ENCODE peak calls at places on chromosomes 6 and 20, in ten cellular contexts. J is NCI-H748 treated with DMSO at 0.1 percent for 48 hours; F is T-helper 9 cell; V is activated CD4-positive, alpha-beta T cell treated with anti-CD3 and anti-CD28 coated beads, Interleukin-2, amount 50 U/mL, for 4 hours; K is A172; Q is stimulated activated naive CD8-positive, alpha-beta T cell treated with anti-CD3 and anti-CD28 coated beads, Interleukin-15, Interleukin-2, amounts not matched to agents 100 U/mL and 50 U/mL, for 24 hours; U is NCI-H345; A is Daoy; W is HAP-1; I is stimulated activated CD4-positive, alpha-beta T cell treated with anti-CD3 and anti-CD28 coated beads, Interleukin-1b, Interleukin-23, amount 100 ng/mL, for 48 hours. P is an unnamed sample.

GRCh38 chr6:163720005-163720404 is 305.5 kb downstream of the QKI start:
- DNase-seq in J (peak), F (no peak), V (no peak), K (no peak), Q (no peak), U (peak), A (no peak), W (no peak), I (no peak), P (no peak)

GRCh38 chr6:73558624-73559398 is 38.0 kb upstream of the EEF1A1 start:
- DNase-seq in J (no peak), F (no peak), V (no peak), K (no peak), Q (no peak), U (no peak), A (no peak), W (no peak), I (no peak), P (no peak)

GRCh38 chr6:2990932-2991506 is 8.7 kb upstream of the NQO2 start:
- DNase-seq in J (no peak), F (no peak), V (no peak), K (no peak), Q (no peak), U (no peak), A (no peak), W (no peak), I (no peak), P (no peak)

GRCh38 chr6:16760536-16761468 is at the start of gene ATXN1:
- DNase-seq in J (peak), F (peak), V (peak), K (no peak), Q (peak), U (no peak), A (peak), W (no peak), I (peak), P (no peak)

GRCh38 chr20:1467355-1468116 is 887 bp upstream of the NSFL1C start:
- DNase-seq in J (peak), F (no peak), V (no peak), K (no peak), Q (peak), U (no peak), A (no peak), W (no peak), I (no peak), P (no peak)

GRCh38 chr6:16505711-16506362 is 255.4 kb downstream of the ATXN1 start:
- DNase-seq in J (no peak), F (no peak), V (no peak), K (peak), Q (no peak), U (no peak), A (no peak), W (no peak), I (no peak), P (no peak)

GRCh38 chr20:62133864-62134263 is 9.3 kb downstream of the PSMA7 start:
- DNase-seq in J (no peak), F (no peak), V (no peak), K (no peak), Q (no peak), U (no peak), A (no peak), W (no peak), I (no peak), P (no peak)

GRCh38 chr20:11777387-11777786 is 140.3 kb upstream of the BTBD3 start:
- DNase-seq in J (no peak), F (no peak), V (no peak), K (no peak), Q (no peak), U (no peak), A (no peak), W (no peak), I (no peak), P (no peak)

GRCh38 chr6:19327246-19327645 is 509.9 kb upstream of the ID4 start:
- DNase-seq in J (no peak), F (no peak), V (no peak), K (peak), Q (no peak), U (no peak), A (no peak), W (no peak), I (no peak), P (no peak)

GRCh38 chr6:125821825-125822281 is 31.1 kb downstream of the NCOA7 start:
- DNase-seq in J (no peak), F (no peak), V (no peak), K (peak), Q (no peak), U (no peak), A (peak), W (no peak), I (no peak), P (peak)

GRCh38 chr6:76481101-76481500 is 408.6 kb upstream of the IMPG1 start:
- DNase-seq in J (peak), F (no peak), V (no peak), K (no peak), Q (no peak), U (no peak), A (no peak), W (no peak), I (no peak), P (no peak)

GRCh38 chr6:169824021-169824420 is 72.6 kb downstream of the ERMARD start:
- DNase-seq in J (no peak), F (no peak), V (no peak), K (no peak), Q (no peak), U (peak), A (no peak), W (no peak), I (no peak), P (no peak)

GRCh38 chr6:134174790-134175531 is 122.5 kb upstream of the SLC2A12 start:
- DNase-seq in J (peak), F (peak), V (peak), K (peak), Q (peak), U (peak), A (peak), W (peak), I (peak), P (peak)

GRCh38 chr20:33273117-33273851 is 9.7 kb upstream of the BPIFB1 start:
- DNase-seq in J (no peak), F (no peak), V (no peak), K (no peak), Q (no peak), U (no peak), A (peak), W (no peak), I (peak), P (no peak)

GRCh38 chr6:62150048-62150663 is 135.9 kb downstream of the KHDRBS2 start:
- DNase-seq in J (peak), F (no peak), V (no peak), K (peak), Q (peak), U (peak), A (peak), W (peak), I (no peak), P (peak)

GRCh38 chr6:88683734-88684133 is 279.7 kb downstream of the RNGTT start:
- DNase-seq in J (no peak), F (no peak), V (no peak), K (no peak), Q (no peak), U (no peak), A (peak), W (no peak), I (no peak), P (peak)

GRCh38 chr6:112639436-112639835 is 292.3 kb downstream of the RFPL4B start:
- DNase-seq in J (no peak), F (no peak), V (no peak), K (peak), Q (no peak), U (no peak), A (no peak), W (no peak), I (no peak), P (peak)

GRCh38 chr6:119207973-119208725 is 129.7 kb upstream of the FAM184A start:
- DNase-seq in J (no peak), F (no peak), V (no peak), K (peak), Q (no peak), U (no peak), A (no peak), W (no peak), I (no peak), P (no peak)

GRCh38 chr6:3869632-3870527 is 20.7 kb downstream of the FAM50B start:
- DNase-seq in J (no peak), F (no peak), V (no peak), K (no peak), Q (no peak), U (no peak), A (no peak), W (no peak), I (peak), P (no peak)

GRCh38 chr6:161683400-161683799 is 409.5 kb upstream of the AGPAT4 start:
- DNase-seq in J (no peak), F (no peak), V (no peak), K (no peak), Q (no peak), U (no peak), A (no peak), W (no peak), I (no peak), P (no peak)

GRCh38 chr6:53066059-53066406 is 829 bp downstream of the FBXO9 start:
- DNase-seq in J (no peak), F (peak), V (peak), K (peak), Q (peak), U (peak), A (peak), W (peak), I (peak), P (no peak)

GRCh38 chr6:33091957-33092356 is 16.2 kb downstream of the HLA-DPB1 start:
- DNase-seq in J (no peak), F (peak), V (peak), K (no peak), Q (peak), U (no peak), A (peak), W (no peak), I (peak), P (no peak)

GRCh38 chr20:856361-856775 is 22.9 kb downstream of the FAM110A start:
- DNase-seq in J (no peak), F (no peak), V (peak), K (peak), Q (peak), U (no peak), A (peak), W (no peak), I (peak), P (peak)

GRCh38 chr6:150865043-150865405 is 478 bp upstream of the MTHFD1L start:
- DNase-seq in J (no peak), F (no peak), V (no peak), K (no peak), Q (no peak), U (no peak), A (peak), W (no peak), I (no peak), P (no peak)

GRCh38 chr6:112325449-112325848 is 21.7 kb upstream of the RFPL4B start:
- DNase-seq in J (no peak), F (no peak), V (no peak), K (no peak), Q (no peak), U (no peak), A (no peak), W (no peak), I (no peak), P (no peak)

GRCh38 chr20:58349586-58349985 is 39.4 kb upstream of the VAPB start:
- DNase-seq in J (no peak), F (no peak), V (no peak), K (peak), Q (no peak), U (no peak), A (peak), W (no peak), I (no peak), P (peak)

GRCh38 chr6:125190667-125191066 is 37.1 kb downstream of the TPD52L1 start:
- DNase-seq in J (no peak), F (no peak), V (no peak), K (no peak), Q (no peak), U (peak), A (no peak), W (no peak), I (no peak), P (no peak)

GRCh38 chr20:63641146-63641791 is 12.0 kb downstream of the STMN3 start:
- DNase-seq in J (no peak), F (peak), V (no peak), K (no peak), Q (peak), U (no peak), A (no peak), W (no peak), I (peak), P (no peak)

GRCh38 chr20:4563534-4563933 is 158.2 kb upstream of the PRND start:
- DNase-seq in J (no peak), F (no peak), V (no peak), K (peak), Q (peak), U (no peak), A (peak), W (no peak), I (peak), P (peak)

GRCh38 chr6:159727717-159728440 is 573 bp downstream of the WTAP start:
- DNase-seq in J (no peak), F (no peak), V (no peak), K (no peak), Q (no peak), U (peak), A (no peak), W (no peak), I (peak), P (no peak)

GRCh38 chr6:149860834-149861602 is 3.1 kb downstream of the LRP11 start:
- DNase-seq in J (peak), F (no peak), V (no peak), K (no peak), Q (no peak), U (peak), A (no peak), W (no peak), I (no peak), P (no peak)

GRCh38 chr20:59299961-59300340 is 460 bp upstream of the EDN3 start:
- DNase-seq in J (no peak), F (no peak), V (no peak), K (no peak), Q (no peak), U (no peak), A (no peak), W (no peak), I (no peak), P (no peak)

P was measured in COLO829.